ENCODE peak calls at places on chromosomes 5 and 9, in five cellular contexts. One of them, this sample, is unnamed.

GRCh38 chr5:140111043-140111858 is 2.7 kb upstream of the PURA start:
- DNase-seq in colonic mucosa: no peak
- DNase-seq in body of pancreas: no peak
- DNase-seq in astrocyte of the spinal cord: no peak
- DNase-seq in IMR-90: no peak
- DNase-seq in this sample: no peak

GRCh38 chr9:115035872-115036612 is 81.9 kb downstream of the TNC start:
- DNase-seq in astrocyte of the spinal cord: peak
- DNase-seq in IMR-90: peak
- DNase-seq in body of pancreas: peak
- DNase-seq in colonic mucosa: no peak
- DNase-seq in this sample: no peak

GRCh38 chr5:159208508-159209437 is 580 bp downstream of the RNF145 start:
- DNase-seq in body of pancreas: peak
- DNase-seq in colonic mucosa: peak
- DNase-seq in IMR-90: peak
- DNase-seq in astrocyte of the spinal cord: peak
- DNase-seq in this sample: peak

GRCh38 chr9:98860871-98861293 is 53.4 kb downstream of the GALNT12 start:
- DNase-seq in IMR-90: peak
- DNase-seq in astrocyte of the spinal cord: peak
- DNase-seq in body of pancreas: peak
- DNase-seq in colonic mucosa: peak
- DNase-seq in this sample: no peak

GRCh38 chr5:172529896-172530295 is 75.6 kb upstream of the SH3PXD2B start:
- DNase-seq in colonic mucosa: peak
- DNase-seq in astrocyte of the spinal cord: no peak
- DNase-seq in body of pancreas: no peak
- DNase-seq in IMR-90: no peak
- DNase-seq in this sample: no peak

GRCh38 chr9:89985078-89985477 is 380.3 kb downstream of the GADD45G start:
- DNase-seq in body of pancreas: no peak
- DNase-seq in colonic mucosa: no peak
- DNase-seq in IMR-90: no peak
- DNase-seq in astrocyte of the spinal cord: no peak
- DNase-seq in this sample: no peak

GRCh38 chr5:82405618-82406199 is 127.6 kb upstream of the RPS23 start:
- DNase-seq in IMR-90: peak
- DNase-seq in body of pancreas: no peak
- DNase-seq in astrocyte of the spinal cord: peak
- DNase-seq in colonic mucosa: no peak
- DNase-seq in this sample: no peak

GRCh38 chr5:134127376-134127861 is 12.9 kb downstream of the TCF7 start:
- DNase-seq in IMR-90: peak
- DNase-seq in colonic mucosa: no peak
- DNase-seq in body of pancreas: peak
- DNase-seq in astrocyte of the spinal cord: peak
- DNase-seq in this sample: no peak

GRCh38 chr9:89844535-89844934 is 239.7 kb downstream of the GADD45G start:
- DNase-seq in colonic mucosa: no peak
- DNase-seq in IMR-90: no peak
- DNase-seq in body of pancreas: no peak
- DNase-seq in astrocyte of the spinal cord: no peak
- DNase-seq in this sample: no peak

GRCh38 chr5:13478831-13479465 is 465.5 kb downstream of the DNAH5 start:
- DNase-seq in body of pancreas: peak
- DNase-seq in IMR-90: peak
- DNase-seq in colonic mucosa: no peak
- DNase-seq in astrocyte of the spinal cord: peak
- DNase-seq in this sample: peak

GRCh38 chr5:55456216-55456895 is 78.4 kb downstream of the PLPP1 start:
- DNase-seq in colonic mucosa: no peak
- DNase-seq in astrocyte of the spinal cord: peak
- DNase-seq in body of pancreas: no peak
- DNase-seq in IMR-90: peak
- DNase-seq in this sample: no peak

GRCh38 chr5:139022528-139022927 is 147.4 kb upstream of the LRRTM2 start:
- DNase-seq in body of pancreas: no peak
- DNase-seq in colonic mucosa: no peak
- DNase-seq in astrocyte of the spinal cord: no peak
- DNase-seq in IMR-90: no peak
- DNase-seq in this sample: no peak

GRCh38 chr9:110767559-110768063 is 99.0 kb downstream of the MUSK start:
- DNase-seq in colonic mucosa: no peak
- DNase-seq in astrocyte of the spinal cord: peak
- DNase-seq in body of pancreas: peak
- DNase-seq in IMR-90: peak
- DNase-seq in this sample: no peak

GRCh38 chr9:127305450-127306226 is 41.1 kb downstream of the GARNL3 start:
- DNase-seq in IMR-90: no peak
- DNase-seq in astrocyte of the spinal cord: no peak
- DNase-seq in body of pancreas: no peak
- DNase-seq in colonic mucosa: no peak
- DNase-seq in this sample: no peak

GRCh38 chr5:34041247-34041972 is 1.6 kb downstream of the C1QTNF3 start:
- DNase-seq in colonic mucosa: no peak
- DNase-seq in astrocyte of the spinal cord: no peak
- DNase-seq in IMR-90: no peak
- DNase-seq in body of pancreas: no peak
- DNase-seq in this sample: no peak

GRCh38 chr9:126000731-126001580 is 253.8 kb downstream of the PBX3 start:
- DNase-seq in astrocyte of the spinal cord: no peak
- DNase-seq in body of pancreas: no peak
- DNase-seq in IMR-90: no peak
- DNase-seq in colonic mucosa: no peak
- DNase-seq in this sample: no peak

GRCh38 chr5:82183828-82184227 is 94.3 kb downstream of the RPS23 start:
- DNase-seq in astrocyte of the spinal cord: no peak
- DNase-seq in colonic mucosa: no peak
- DNase-seq in body of pancreas: peak
- DNase-seq in IMR-90: peak
- DNase-seq in this sample: peak

GRCh38 chr9:86126998-86127972 is 27.9 kb upstream of the GOLM1 start:
- DNase-seq in colonic mucosa: peak
- DNase-seq in IMR-90: peak
- DNase-seq in astrocyte of the spinal cord: peak
- DNase-seq in body of pancreas: peak
- DNase-seq in this sample: peak

GRCh38 chr9:13816837-13817236 is 497.1 kb downstream of the NFIB start:
- DNase-seq in astrocyte of the spinal cord: no peak
- DNase-seq in IMR-90: no peak
- DNase-seq in body of pancreas: no peak
- DNase-seq in colonic mucosa: no peak
- DNase-seq in this sample: no peak
- TF ChIP-seq CTCF in astrocyte of the spinal cord: no peak
- TF ChIP-seq CTCF in IMR-90: no peak
- TF ChIP-seq CTCF in body of pancreas: no peak
- TF ChIP-seq CTCF in colonic mucosa: no peak
- TF ChIP-seq CTCF in this sample: no peak

GRCh38 chr5:177301503-177302165 is 1.9 kb downstream of the RAB24 start:
- DNase-seq in astrocyte of the spinal cord: no peak
- DNase-seq in body of pancreas: peak
- DNase-seq in colonic mucosa: peak
- DNase-seq in IMR-90: no peak
- DNase-seq in this sample: peak

GRCh38 chr5:177303121-177303924 is at the start of the genes PRELID1 and RAB24:
- DNase-seq in astrocyte of the spinal cord: peak
- DNase-seq in body of pancreas: peak
- DNase-seq in colonic mucosa: peak
- DNase-seq in IMR-90: peak
- DNase-seq in this sample: peak

GRCh38 chr5:177300971-177301370 is 2.5 kb downstream of the RAB24 start:
- DNase-seq in astrocyte of the spinal cord: no peak
- DNase-seq in colonic mucosa: no peak
- DNase-seq in IMR-90: no peak
- DNase-seq in body of pancreas: no peak
- DNase-seq in this sample: no peak

GRCh38 chr5:177303925-177304391 is 359 bp downstream of the PRELID1 start:
- DNase-seq in IMR-90: no peak
- DNase-seq in astrocyte of the spinal cord: no peak
- DNase-seq in colonic mucosa: no peak
- DNase-seq in body of pancreas: no peak
- DNase-seq in this sample: no peak

DNA sequence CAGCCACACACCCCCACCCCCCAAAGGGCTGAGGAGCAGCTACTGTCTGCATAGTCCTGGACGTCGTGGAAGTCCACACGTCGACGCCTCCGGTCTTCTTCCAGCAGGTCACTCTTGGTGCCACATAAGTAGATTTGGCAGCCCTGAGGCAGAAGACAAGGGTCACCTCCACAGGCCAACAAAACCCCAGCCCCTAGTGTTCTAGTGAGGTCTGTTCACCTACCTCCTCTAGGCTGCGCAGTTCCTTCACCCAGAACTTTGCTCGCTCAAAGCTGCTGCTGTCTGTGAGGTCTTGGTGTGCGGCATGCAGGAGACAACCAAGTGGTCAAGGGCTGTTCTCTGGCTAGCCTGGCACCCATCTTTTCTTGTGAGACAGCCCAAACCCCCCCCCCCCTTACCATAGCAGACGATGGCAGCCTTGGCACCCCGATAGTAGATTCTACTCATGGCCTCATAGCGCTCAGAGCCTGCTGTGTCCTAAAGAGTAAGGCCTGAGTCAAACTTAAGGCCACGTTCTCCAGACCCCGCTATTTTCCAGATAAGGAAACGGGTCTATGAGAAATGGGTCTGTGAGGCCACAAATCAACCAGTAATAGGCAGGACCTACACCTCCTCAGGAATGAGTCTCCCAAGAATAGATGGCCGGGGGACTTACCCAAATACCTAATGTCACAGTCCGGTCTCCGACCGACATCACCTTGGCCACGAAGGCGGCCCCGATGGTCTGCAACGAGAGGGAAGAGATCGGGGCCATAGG is 987 bp downstream of the RAB24 start:
- DNase-seq in IMR-90: peak
- DNase-seq in colonic mucosa: no peak
- DNase-seq in astrocyte of the spinal cord: no peak
- DNase-seq in body of pancreas: peak
- DNase-seq in this sample: no peak
- TF ChIP-seq CTCF in IMR-90: peak
- TF ChIP-seq CTCF in colonic mucosa: no peak
- TF ChIP-seq CTCF in astrocyte of the spinal cord: no peak
- TF ChIP-seq CTCF in body of pancreas: peak
- TF ChIP-seq CTCF in this sample: no peak

DNA sequence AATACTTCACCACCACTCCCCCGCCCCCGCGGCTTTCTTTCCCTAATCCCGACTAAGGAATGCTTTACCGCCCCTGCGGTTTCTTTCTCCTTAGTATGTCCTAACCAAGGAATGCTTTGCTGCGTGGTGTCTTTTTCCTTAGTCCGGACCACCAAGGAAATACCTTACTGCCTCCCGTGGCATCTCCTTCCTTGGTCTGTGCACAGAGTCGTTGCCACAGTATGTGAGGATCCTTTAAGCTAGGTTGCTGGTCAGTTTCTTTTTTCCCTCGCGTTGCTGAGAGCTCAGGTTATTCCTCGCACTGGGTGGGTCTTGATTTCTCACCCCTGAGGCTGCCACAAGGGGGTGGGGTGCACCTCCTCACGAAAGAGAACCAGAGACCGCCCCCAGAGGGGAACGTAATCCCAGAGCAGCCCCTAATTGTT is 309.4 kb downstream of the NR3C1 start:
- DNase-seq in colonic mucosa: no peak
- DNase-seq in IMR-90: peak
- DNase-seq in astrocyte of the spinal cord: peak
- DNase-seq in body of pancreas: no peak
- DNase-seq in this sample: no peak
- TF ChIP-seq CTCF in colonic mucosa: no peak
- TF ChIP-seq CTCF in IMR-90: no peak
- TF ChIP-seq CTCF in astrocyte of the spinal cord: no peak
- TF ChIP-seq CTCF in body of pancreas: no peak
- TF ChIP-seq CTCF in this sample: no peak

GRCh38 chr9:36855443-36856315 is 178.4 kb downstream of the PAX5 start:
- DNase-seq in IMR-90: no peak
- DNase-seq in astrocyte of the spinal cord: no peak
- DNase-seq in colonic mucosa: no peak
- DNase-seq in body of pancreas: peak
- DNase-seq in this sample: peak
- TF ChIP-seq CTCF in IMR-90: peak
- TF ChIP-seq CTCF in astrocyte of the spinal cord: peak
- TF ChIP-seq CTCF in colonic mucosa: no peak
- TF ChIP-seq CTCF in body of pancreas: no peak
- TF ChIP-seq CTCF in this sample: no peak

GRCh38 chr5:149863830-149864229 is 80.8 kb downstream of the PDE6A start:
- DNase-seq in IMR-90: no peak
- DNase-seq in astrocyte of the spinal cord: no peak
- DNase-seq in colonic mucosa: no peak
- DNase-seq in body of pancreas: no peak
- DNase-seq in this sample: no peak
- TF ChIP-seq CTCF in IMR-90: no peak
- TF ChIP-seq CTCF in astrocyte of the spinal cord: no peak
- TF ChIP-seq CTCF in colonic mucosa: no peak
- TF ChIP-seq CTCF in body of pancreas: no peak
- TF ChIP-seq CTCF in this sample: no peak

DNA sequence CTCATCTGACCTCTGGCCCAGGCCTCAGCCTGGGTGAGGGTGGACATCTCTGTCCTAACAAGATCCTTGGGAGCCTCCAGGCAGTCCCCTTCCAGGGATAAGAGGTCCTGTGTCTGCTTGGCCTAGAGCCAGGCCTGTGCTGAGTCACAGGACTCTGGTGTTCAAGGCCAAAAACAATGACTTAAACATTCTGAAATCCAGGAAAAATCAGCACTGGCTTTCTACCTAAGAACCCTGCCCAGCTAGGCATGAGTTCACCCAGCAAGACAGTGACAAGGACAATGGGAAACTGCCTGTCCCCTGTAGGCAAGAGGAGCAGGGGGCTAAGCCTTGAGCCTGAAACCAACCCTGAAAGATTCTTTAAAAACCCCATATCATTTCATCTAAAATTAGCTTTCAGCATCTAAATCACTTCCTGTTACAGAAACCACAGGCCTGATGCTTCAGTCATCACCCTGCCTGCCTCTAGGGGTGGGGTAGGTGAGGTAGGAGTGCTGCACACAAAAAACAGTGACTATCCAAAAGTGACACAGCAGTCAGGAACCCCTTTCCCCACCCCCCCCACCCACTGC is 29.9 kb downstream of the CSF2 start:
- DNase-seq in body of pancreas: peak
- DNase-seq in colonic mucosa: peak
- DNase-seq in astrocyte of the spinal cord: peak
- DNase-seq in IMR-90: peak
- DNase-seq in this sample: peak
- TF ChIP-seq CTCF in body of pancreas: no peak
- TF ChIP-seq CTCF in colonic mucosa: no peak
- TF ChIP-seq CTCF in astrocyte of the spinal cord: no peak
- TF ChIP-seq CTCF in IMR-90: no peak
- TF ChIP-seq CTCF in this sample: no peak